ENCODE peak calls at places on chromosome 1, in eight cellular contexts. A, B, Z, T, S, W, E and P are unnamed samples.
A peak's percentile ranks its signal among the peaks of the same experiment; 100 is the strongest.

GRCh38 chr1:240691521-240692338 is 79.8 kb upstream of the GREM2 start:
- DNase-seq in Z (no peak), S (peak; percentile 43), A (peak; percentile 31), E (peak; percentile 19), T (no peak), W (peak; percentile 63), B (peak; percentile 75), P (no peak)

GRCh38 chr1:57966751-57967406 is 543.0 kb upstream of the DAB1 start:
- DNase-seq in B (peak; percentile 2), A (peak; percentile 74), W (no peak), E (no peak), S (peak; percentile 1), T (no peak), Z (no peak), P (no peak)

GRCh38 chr1:215970406-215970805 is 403.3 kb downstream of the KCTD3 start:
- DNase-seq in W (peak; percentile 27), S (peak; percentile 5), T (no peak), A (no peak), Z (no peak), E (no peak), B (no peak), P (no peak)

GRCh38 chr1:236913371-236914037 is 90.7 kb downstream of the MT1HL1 start:
- DNase-seq in E (no peak), W (no peak), B (peak; percentile 41), S (no peak), A (peak; percentile 36), Z (no peak), T (no peak), P (no peak)

GRCh38 chr1:111880866-111881837 is 108.3 kb downstream of the KCND3 start:
- DNase-seq in S (no peak), T (peak; percentile 41), A (no peak), Z (no peak), B (no peak), E (peak; percentile 12), W (no peak), P (no peak)

GRCh38 chr1:162696286-162696862 is 64.1 kb downstream of the DDR2 start:
- DNase-seq in A (peak; percentile 89), E (peak; percentile 52), Z (peak; percentile 57), B (peak; percentile 95), W (peak; percentile 99), S (peak; percentile 98), T (peak; percentile 72), P (no peak)

GRCh38 chr1:65260851-65261473 is 48.4 kb upstream of the DNAJC6 start:
- DNase-seq in E (no peak), S (no peak), W (peak; percentile 29), Z (no peak), A (peak; percentile 85), T (no peak), B (peak; percentile 82), P (no peak)

GRCh38 chr1:82052563-82052962 is 251.8 kb downstream of the ADGRL2 start:
- DNase-seq in E (no peak), A (peak; percentile 42), Z (no peak), B (no peak), W (peak; percentile 14), S (no peak), T (no peak), P (no peak)

GRCh38 chr1:21532992-21533534 is 23.8 kb downstream of the ALPL start:
- DNase-seq in W (no peak), E (no peak), T (no peak), B (no peak), S (no peak), Z (no peak), A (no peak), P (no peak)

GRCh38 chr1:83060216-83060615 is 938.7 kb downstream of the TTLL7 start:
- DNase-seq in A (peak; percentile 48), S (no peak), T (no peak), B (no peak), Z (no peak), E (no peak), W (no peak), P (no peak)

GRCh38 chr1:24351918-24352637 is 32.9 kb downstream of the GRHL3 start:
- DNase-seq in E (no peak), W (peak; percentile 44), T (no peak), B (peak; percentile 70), Z (no peak), A (peak; percentile 76), S (peak; percentile 17), P (peak; percentile 36)

GRCh38 chr1:8913457-8913856 is 32.2 kb upstream of the CA6 start:
- DNase-seq in S (no peak), E (no peak), T (no peak), B (no peak), W (no peak), A (no peak), Z (no peak), P (no peak)

GRCh38 chr1:26164036-26164927 is 4.5 kb downstream of the C1orf232 start:
- DNase-seq in B (peak; percentile 9), W (no peak), E (peak; percentile 28), A (peak; percentile 26), T (peak; percentile 55), Z (no peak), S (peak; percentile 31), P (peak; percentile 74)

GRCh38 chr1:199311478-199312242 is 672.8 kb downstream of the PTPRC start:
- DNase-seq in Z (no peak), S (no peak), E (no peak), T (no peak), B (no peak), A (no peak), W (no peak), P (no peak)

GRCh38 chr1:19734056-19734455 is 65.7 kb downstream of the TMCO4 start:
- DNase-seq in S (no peak), T (no peak), A (no peak), W (no peak), Z (no peak), B (no peak), E (no peak), P (no peak)

GRCh38 chr1:230642263-230642959 is at the start of gene COG2:
- DNase-seq in B (peak; percentile 87), T (peak; percentile 97), Z (peak; percentile 89), A (peak; percentile 96), E (peak; percentile 95), S (peak; percentile 96), W (peak; percentile 93), P (peak; percentile 97)

GRCh38 chr1:153400244-153400643 is 9.4 kb upstream of the S100A8 start:
- DNase-seq in W (peak; percentile 1), Z (no peak), B (no peak), A (peak; percentile 40), E (no peak), T (no peak), S (peak; percentile 3), P (no peak)
- TF ChIP-seq CTCF in W (peak; percentile 25), Z (no peak), B (peak; percentile 17), A (peak; percentile 32), E (no peak), T (no peak), S (no peak), P (no peak)

GRCh38 chr1:224720216-224720615 is 104.1 kb downstream of the CNIH3 start:
- DNase-seq in S (no peak), E (no peak), W (no peak), T (no peak), B (no peak), A (no peak), Z (no peak), P (no peak)
- TF ChIP-seq CTCF in S (no peak), E (no peak), W (no peak), T (no peak), B (no peak), A (no peak), Z (no peak), P (no peak)

GRCh38 chr1:151888972-151889570 is 20.2 kb downstream of the THEM4 start:
- DNase-seq in S (peak; percentile 11), E (no peak), Z (no peak), B (peak; percentile 21), A (peak; percentile 45), W (no peak), T (no peak), P (no peak)
- TF ChIP-seq CTCF in S (peak; percentile 33), E (peak; percentile 36), Z (peak; percentile 26), B (peak; percentile 37), A (peak; percentile 40), W (peak; percentile 24), T (peak; percentile 24), P (peak; percentile 51)

DNA sequence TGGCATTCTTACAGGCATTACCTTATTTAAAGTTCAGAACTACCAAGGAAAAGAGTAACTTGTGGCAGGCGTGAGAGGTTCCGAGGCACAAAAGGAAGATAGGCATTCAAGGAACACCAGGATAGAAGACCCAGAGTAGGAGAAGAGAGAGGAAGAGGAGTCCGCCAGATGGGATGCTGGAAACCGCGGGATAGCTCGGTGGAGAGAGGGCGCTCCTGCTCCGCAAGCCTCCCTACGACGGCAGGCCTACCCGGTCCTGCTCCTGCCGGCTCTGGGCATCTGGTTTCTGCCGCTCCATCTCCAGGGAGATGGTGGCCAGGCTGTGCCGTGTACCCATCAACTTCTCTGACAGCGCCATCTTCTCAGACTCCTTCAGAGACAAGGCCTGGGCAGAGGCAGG is 5.4 kb upstream of the NBPF1 start:
- DNase-seq in E (peak; percentile 33), B (no peak), A (no peak), S (no peak), W (no peak), T (no peak), Z (peak; percentile 19), P (no peak)
- TF ChIP-seq CTCF in E (no peak), B (no peak), A (no peak), S (no peak), W (no peak), T (no peak), Z (no peak), P (no peak)

DNA sequence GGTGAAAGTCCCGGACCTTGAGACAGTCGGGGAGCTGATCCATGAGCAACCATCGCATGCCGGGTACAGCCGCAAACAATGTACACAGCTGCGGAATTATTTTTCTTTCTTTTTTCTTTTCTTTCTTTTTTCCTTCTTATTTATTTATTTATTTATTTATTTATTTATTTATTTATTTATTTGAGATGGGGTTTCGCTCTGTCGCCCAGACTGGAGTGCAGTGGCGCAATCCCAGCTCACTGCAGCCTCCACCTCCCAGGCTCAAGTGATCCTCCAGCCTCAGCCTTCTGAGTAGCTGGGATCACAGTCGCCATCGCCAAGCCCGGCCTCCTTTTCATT is 2.6 kb upstream of the PERM1 start:
- DNase-seq in S (no peak), T (no peak), B (no peak), Z (no peak), W (no peak), A (no peak), E (no peak), P (no peak)
- TF ChIP-seq CTCF in S (no peak), T (no peak), B (no peak), Z (no peak), W (no peak), A (no peak), E (no peak), P (no peak)